ENCODE peak calls at places on chromosome 1, in eight cellular contexts. One of them, this sample, is unnamed.

GRCh38 chr1:41500378-41500777 is 15.9 kb upstream of the EDN2 start:
- DNase-seq in SK-N-SH: no peak
- DNase-seq in neural progenitor cell: no peak
- DNase-seq in tibial artery: peak
- DNase-seq in foreskin fibroblast: no peak
- DNase-seq in effector memory CD4-positive, alpha-beta T cell: no peak
- DNase-seq in transverse colon: peak
- DNase-seq in uterus: peak
- DNase-seq in this sample: peak

GRCh38 chr1:117895482-117896114 is 33.8 kb downstream of the GDAP2 start:
- DNase-seq in foreskin fibroblast: peak
- DNase-seq in effector memory CD4-positive, alpha-beta T cell: peak
- DNase-seq in transverse colon: peak
- DNase-seq in uterus: peak
- DNase-seq in neural progenitor cell: peak
- DNase-seq in tibial artery: peak
- DNase-seq in SK-N-SH: peak
- DNase-seq in this sample: no peak

GRCh38 chr1:208089971-208090755 is 154.0 kb downstream of the PLXNA2 start:
- DNase-seq in transverse colon: no peak
- DNase-seq in SK-N-SH: peak
- DNase-seq in foreskin fibroblast: peak
- DNase-seq in effector memory CD4-positive, alpha-beta T cell: no peak
- DNase-seq in uterus: peak
- DNase-seq in neural progenitor cell: no peak
- DNase-seq in tibial artery: no peak
- DNase-seq in this sample: no peak

GRCh38 chr1:206560021-206560716 is 52.1 kb downstream of the EIF2D start:
- DNase-seq in effector memory CD4-positive, alpha-beta T cell: no peak
- DNase-seq in tibial artery: no peak
- DNase-seq in transverse colon: no peak
- DNase-seq in foreskin fibroblast: no peak
- DNase-seq in SK-N-SH: no peak
- DNase-seq in neural progenitor cell: no peak
- DNase-seq in uterus: no peak
- DNase-seq in this sample: no peak

GRCh38 chr1:239711768-239712167 is 325.4 kb downstream of the CHRM3 start:
- DNase-seq in foreskin fibroblast: no peak
- DNase-seq in SK-N-SH: no peak
- DNase-seq in tibial artery: no peak
- DNase-seq in transverse colon: no peak
- DNase-seq in effector memory CD4-positive, alpha-beta T cell: no peak
- DNase-seq in neural progenitor cell: peak
- DNase-seq in uterus: no peak
- DNase-seq in this sample: no peak

GRCh38 chr1:171355727-171356126 is 41.7 kb downstream of the FMO4 start:
- DNase-seq in uterus: no peak
- DNase-seq in SK-N-SH: no peak
- DNase-seq in foreskin fibroblast: no peak
- DNase-seq in transverse colon: no peak
- DNase-seq in tibial artery: no peak
- DNase-seq in neural progenitor cell: no peak
- DNase-seq in effector memory CD4-positive, alpha-beta T cell: no peak
- DNase-seq in this sample: no peak

GRCh38 chr1:43822040-43822439 is 111.6 kb upstream of the ARTN start:
- DNase-seq in SK-N-SH: no peak
- DNase-seq in foreskin fibroblast: peak
- DNase-seq in neural progenitor cell: no peak
- DNase-seq in uterus: peak
- DNase-seq in effector memory CD4-positive, alpha-beta T cell: no peak
- DNase-seq in transverse colon: no peak
- DNase-seq in tibial artery: no peak
- DNase-seq in this sample: no peak

GRCh38 chr1:174075245-174075692 is 53.1 kb upstream of the RC3H1 start:
- DNase-seq in tibial artery: no peak
- DNase-seq in foreskin fibroblast: no peak
- DNase-seq in neural progenitor cell: no peak
- DNase-seq in effector memory CD4-positive, alpha-beta T cell: no peak
- DNase-seq in uterus: no peak
- DNase-seq in transverse colon: no peak
- DNase-seq in SK-N-SH: no peak
- DNase-seq in this sample: no peak

GRCh38 chr1:232179896-232180760 is 449.8 kb downstream of the SIPA1L2 start:
- DNase-seq in SK-N-SH: no peak
- DNase-seq in effector memory CD4-positive, alpha-beta T cell: no peak
- DNase-seq in neural progenitor cell: peak
- DNase-seq in tibial artery: no peak
- DNase-seq in foreskin fibroblast: no peak
- DNase-seq in transverse colon: no peak
- DNase-seq in uterus: no peak
- DNase-seq in this sample: peak

GRCh38 chr1:203631946-203632345 is 5.3 kb downstream of the ATP2B4 start:
- DNase-seq in foreskin fibroblast: no peak
- DNase-seq in effector memory CD4-positive, alpha-beta T cell: no peak
- DNase-seq in neural progenitor cell: no peak
- DNase-seq in SK-N-SH: no peak
- DNase-seq in transverse colon: no peak
- DNase-seq in uterus: no peak
- DNase-seq in tibial artery: no peak
- DNase-seq in this sample: no peak

GRCh38 chr1:203629509-203630082 is 3.0 kb downstream of the ATP2B4 start:
- DNase-seq in neural progenitor cell: peak
- DNase-seq in effector memory CD4-positive, alpha-beta T cell: peak
- DNase-seq in transverse colon: peak
- DNase-seq in SK-N-SH: no peak
- DNase-seq in foreskin fibroblast: no peak
- DNase-seq in uterus: peak
- DNase-seq in tibial artery: peak
- DNase-seq in this sample: peak

GRCh38 chr1:203628997-203629508 is 2.4 kb downstream of the ATP2B4 start:
- DNase-seq in tibial artery: no peak
- DNase-seq in effector memory CD4-positive, alpha-beta T cell: no peak
- DNase-seq in uterus: no peak
- DNase-seq in neural progenitor cell: no peak
- DNase-seq in SK-N-SH: no peak
- DNase-seq in transverse colon: no peak
- DNase-seq in foreskin fibroblast: no peak
- DNase-seq in this sample: no peak

GRCh38 chr1:203631349-203631748 is 4.7 kb downstream of the ATP2B4 start:
- DNase-seq in transverse colon: no peak
- DNase-seq in tibial artery: no peak
- DNase-seq in foreskin fibroblast: no peak
- DNase-seq in neural progenitor cell: no peak
- DNase-seq in SK-N-SH: no peak
- DNase-seq in effector memory CD4-positive, alpha-beta T cell: no peak
- DNase-seq in uterus: no peak
- DNase-seq in this sample: no peak

DNA sequence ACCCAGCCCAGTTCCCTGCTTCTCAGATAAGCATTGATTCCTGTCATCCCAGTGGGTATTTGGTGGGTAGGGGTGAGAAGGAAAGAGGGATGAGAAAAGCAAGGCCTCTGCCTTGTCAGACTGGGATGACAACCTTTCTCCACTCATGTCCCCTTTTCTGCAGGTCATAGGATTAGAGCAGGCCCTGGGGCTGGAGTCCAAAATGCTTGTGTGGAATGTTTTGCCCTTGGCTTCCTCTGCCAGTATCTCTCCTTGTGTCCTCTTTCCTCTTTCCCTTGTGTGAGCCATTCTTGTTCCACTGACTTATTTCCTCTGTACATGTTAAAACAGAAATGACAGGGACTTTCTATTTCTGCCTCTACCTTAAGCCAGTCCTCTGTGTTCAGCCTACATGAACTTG is 4.1 kb downstream of the ATP2B4 start:
- DNase-seq in transverse colon: no peak
- DNase-seq in tibial artery: no peak
- DNase-seq in effector memory CD4-positive, alpha-beta T cell: no peak
- DNase-seq in uterus: no peak
- DNase-seq in SK-N-SH: no peak
- DNase-seq in neural progenitor cell: no peak
- DNase-seq in foreskin fibroblast: no peak
- DNase-seq in this sample: no peak
- H3K4me3 ChIP-seq in transverse colon: peak
- H3K4me3 ChIP-seq in tibial artery: peak
- H3K4me3 ChIP-seq in effector memory CD4-positive, alpha-beta T cell: no peak
- H3K4me3 ChIP-seq in uterus: peak
- H3K4me3 ChIP-seq in SK-N-SH: no peak
- H3K4me3 ChIP-seq in neural progenitor cell: no peak
- H3K4me3 ChIP-seq in foreskin fibroblast: peak
- H3K4me3 ChIP-seq in this sample: peak

DNA sequence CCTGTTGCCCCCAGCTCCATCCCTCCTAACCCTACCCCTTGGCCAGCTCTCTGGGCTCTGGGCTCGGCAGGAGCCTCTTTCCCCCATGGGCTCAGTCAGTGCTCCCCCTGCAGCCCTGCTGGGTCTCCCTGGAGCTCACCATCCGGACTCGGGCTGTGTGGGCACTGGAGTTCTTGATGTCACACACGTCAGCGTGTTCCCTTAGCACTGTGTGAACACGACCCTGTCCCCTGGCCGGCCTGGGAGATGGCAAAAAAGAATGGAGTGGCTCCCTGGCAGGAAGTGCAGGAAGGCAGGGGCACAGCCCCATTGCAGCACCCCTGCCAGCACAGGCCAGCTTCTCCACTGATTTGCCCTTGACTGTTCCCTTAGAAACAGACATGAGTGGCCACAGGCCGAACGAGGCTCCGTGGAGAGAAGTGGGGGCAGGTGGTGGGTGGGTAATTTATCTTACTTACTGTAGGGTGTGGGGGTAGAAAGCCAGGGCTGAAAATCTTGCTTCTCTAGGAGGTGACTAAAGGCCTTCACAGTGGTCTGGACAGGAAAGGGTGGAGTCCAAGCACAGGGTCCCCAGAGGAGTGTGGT is 381.8 kb upstream of the VAMP3 start:
- DNase-seq in effector memory CD4-positive, alpha-beta T cell: no peak
- DNase-seq in SK-N-SH: peak
- DNase-seq in uterus: no peak
- DNase-seq in transverse colon: no peak
- DNase-seq in tibial artery: peak
- DNase-seq in neural progenitor cell: no peak
- DNase-seq in foreskin fibroblast: no peak
- DNase-seq in this sample: peak
- H3K4me3 ChIP-seq in effector memory CD4-positive, alpha-beta T cell: no peak
- H3K4me3 ChIP-seq in SK-N-SH: no peak
- H3K4me3 ChIP-seq in uterus: no peak
- H3K4me3 ChIP-seq in transverse colon: no peak
- H3K4me3 ChIP-seq in tibial artery: no peak
- H3K4me3 ChIP-seq in neural progenitor cell: no peak
- H3K4me3 ChIP-seq in foreskin fibroblast: no peak
- H3K4me3 ChIP-seq in this sample: no peak

DNA sequence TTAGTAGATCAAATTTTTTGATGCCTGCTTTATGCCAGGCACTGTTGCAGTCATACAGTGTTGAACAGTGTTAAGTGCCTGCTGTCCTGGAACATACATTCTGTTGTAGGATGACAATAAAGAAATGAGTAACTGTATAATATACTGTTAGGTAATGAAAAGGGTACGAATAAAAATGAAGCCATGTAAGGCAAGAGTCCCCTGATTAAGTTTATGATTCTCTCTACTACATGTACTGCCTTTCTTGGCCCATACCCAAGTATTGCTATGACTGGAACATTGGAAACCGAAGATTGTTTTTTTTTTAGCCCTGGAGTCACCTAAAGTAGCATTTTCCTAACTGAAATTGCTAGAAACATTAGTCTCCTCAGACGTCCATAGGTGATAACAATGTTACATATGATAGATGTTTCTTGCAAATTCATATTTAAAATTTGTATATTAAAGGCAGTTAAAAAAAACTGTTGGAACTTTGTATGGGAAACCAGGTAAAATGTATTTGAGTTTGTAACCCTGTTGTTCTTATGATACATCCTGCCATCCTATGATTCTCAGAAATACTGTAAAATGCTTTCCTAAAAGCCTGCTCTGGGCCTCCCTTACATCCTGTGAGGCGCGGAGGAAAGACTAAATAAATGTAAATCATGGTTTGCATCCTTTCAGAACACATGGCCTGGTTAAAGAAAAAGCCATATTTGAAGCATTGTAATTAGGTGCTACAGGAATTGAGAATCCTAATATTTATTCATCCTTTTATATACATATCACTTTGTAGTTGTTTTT is 5.8 kb downstream of the ATP5PB start:
- DNase-seq in effector memory CD4-positive, alpha-beta T cell: no peak
- DNase-seq in SK-N-SH: no peak
- DNase-seq in neural progenitor cell: no peak
- DNase-seq in foreskin fibroblast: no peak
- DNase-seq in tibial artery: no peak
- DNase-seq in uterus: no peak
- DNase-seq in transverse colon: no peak
- DNase-seq in this sample: no peak
- H3K4me3 ChIP-seq in effector memory CD4-positive, alpha-beta T cell: no peak
- H3K4me3 ChIP-seq in SK-N-SH: no peak
- H3K4me3 ChIP-seq in neural progenitor cell: no peak
- H3K4me3 ChIP-seq in foreskin fibroblast: no peak
- H3K4me3 ChIP-seq in tibial artery: no peak
- H3K4me3 ChIP-seq in uterus: no peak
- H3K4me3 ChIP-seq in transverse colon: no peak
- H3K4me3 ChIP-seq in this sample: no peak

GRCh38 chr1:56574794-56575193 is 4.6 kb downstream of the PLPP3 start:
- DNase-seq in SK-N-SH: no peak
- DNase-seq in effector memory CD4-positive, alpha-beta T cell: no peak
- DNase-seq in transverse colon: no peak
- DNase-seq in tibial artery: no peak
- DNase-seq in foreskin fibroblast: no peak
- DNase-seq in neural progenitor cell: no peak
- DNase-seq in uterus: no peak
- DNase-seq in this sample: no peak

GRCh38 chr1:56573311-56573710 is 6.1 kb downstream of the PLPP3 start:
- DNase-seq in neural progenitor cell: no peak
- DNase-seq in tibial artery: no peak
- DNase-seq in uterus: no peak
- DNase-seq in transverse colon: no peak
- DNase-seq in foreskin fibroblast: no peak
- DNase-seq in effector memory CD4-positive, alpha-beta T cell: no peak
- DNase-seq in SK-N-SH: peak
- DNase-seq in this sample: no peak

GRCh38 chr1:56577859-56578663 is 1.3 kb downstream of the PLPP3 start:
- DNase-seq in uterus: peak
- DNase-seq in transverse colon: peak
- DNase-seq in effector memory CD4-positive, alpha-beta T cell: no peak
- DNase-seq in SK-N-SH: peak
- DNase-seq in neural progenitor cell: peak
- DNase-seq in foreskin fibroblast: peak
- DNase-seq in tibial artery: peak
- DNase-seq in this sample: peak

GRCh38 chr1:56576880-56577858 is 2.2 kb downstream of the PLPP3 start:
- DNase-seq in tibial artery: peak
- DNase-seq in SK-N-SH: peak
- DNase-seq in transverse colon: no peak
- DNase-seq in effector memory CD4-positive, alpha-beta T cell: no peak
- DNase-seq in uterus: no peak
- DNase-seq in neural progenitor cell: peak
- DNase-seq in foreskin fibroblast: no peak
- DNase-seq in this sample: no peak

DNA sequence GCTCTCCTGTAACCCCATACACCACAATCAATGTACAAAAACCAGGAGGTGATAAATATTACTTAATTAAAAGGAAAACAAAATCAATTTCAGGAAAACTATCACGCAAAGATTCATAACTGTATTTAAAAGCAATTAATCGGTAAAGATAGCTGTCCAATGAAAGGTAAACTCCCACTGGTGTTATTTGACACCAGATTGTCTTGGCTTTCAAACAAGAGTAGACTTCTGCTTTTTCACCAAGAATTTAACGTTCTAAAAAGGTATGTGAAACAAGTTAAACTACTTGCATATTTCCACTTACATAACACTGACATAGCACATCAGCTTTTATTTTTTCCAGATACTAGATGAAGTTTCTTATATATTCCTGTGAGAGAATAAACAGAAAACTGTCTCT is 3.5 kb downstream of the PLPP3 start:
- DNase-seq in foreskin fibroblast: no peak
- DNase-seq in SK-N-SH: no peak
- DNase-seq in neural progenitor cell: no peak
- DNase-seq in uterus: no peak
- DNase-seq in tibial artery: no peak
- DNase-seq in effector memory CD4-positive, alpha-beta T cell: no peak
- DNase-seq in transverse colon: no peak
- DNase-seq in this sample: no peak
- H3K4me3 ChIP-seq in foreskin fibroblast: peak
- H3K4me3 ChIP-seq in SK-N-SH: peak
- H3K4me3 ChIP-seq in neural progenitor cell: peak
- H3K4me3 ChIP-seq in uterus: peak
- H3K4me3 ChIP-seq in tibial artery: peak
- H3K4me3 ChIP-seq in effector memory CD4-positive, alpha-beta T cell: no peak
- H3K4me3 ChIP-seq in transverse colon: no peak
- H3K4me3 ChIP-seq in this sample: peak